ENCODE peak calls at places on chromosome 18, in five cellular contexts. B is endodermal cell, D is fibroblast of lung, Z is heart left ventricle, X is pancreas. F is an unnamed sample.
A peak's percentile ranks its signal among the peaks of the same experiment; 100 is the strongest.

GRCh38 chr18:9506046-9506792 is 30.9 kb downstream of the RALBP1 start:
- DNase-seq in D (peak; percentile 53), X (peak; percentile 10), Z (no peak), B (no peak), F (peak; percentile 14)

GRCh38 chr18:45562567-45563479 is 52.5 kb upstream of the SLC14A2 start:
- DNase-seq in D (no peak), X (no peak), B (no peak), Z (peak; percentile 52), F (peak; percentile 22)

GRCh38 chr18:59049726-59050660 is 89.7 kb upstream of the SEC11C start:
- DNase-seq in X (no peak), B (peak; percentile 65), D (no peak), Z (no peak), F (no peak)

GRCh38 chr18:80137137-80137536 is 28.1 kb downstream of the ADNP2 start:
- DNase-seq in D (no peak), Z (no peak), X (no peak), B (peak; percentile 36), F (no peak)

GRCh38 chr18:65737346-65737745 is 13.5 kb upstream of the CDH7 start:
- DNase-seq in Z (no peak), D (no peak), B (no peak), X (no peak), F (no peak)

GRCh38 chr18:79607361-79607930 is 72.2 kb upstream of the CTDP1 start:
- DNase-seq in Z (peak; percentile 16), X (no peak), D (no peak), B (no peak), F (no peak)

GRCh38 chr18:59665057-59666007 is 31.9 kb downstream of the CCBE1 start:
- DNase-seq in Z (no peak), D (peak; percentile 66), B (no peak), X (no peak), F (no peak)

GRCh38 chr18:32244863-32245262 is 55.0 kb downstream of the MEP1B start:
- DNase-seq in X (no peak), Z (no peak), B (no peak), D (no peak), F (no peak)

GRCh38 chr18:68676913-68677312 is 38.0 kb downstream of the TMX3 start:
- DNase-seq in X (no peak), B (no peak), Z (no peak), D (no peak), F (no peak)

GRCh38 chr18:32372381-32373061 is 98.2 kb downstream of the GAREM1 start:
- DNase-seq in X (peak; percentile 90), D (no peak), Z (no peak), B (no peak), F (no peak)

GRCh38 chr18:76353500-76353899 is 141.5 kb downstream of the ZNF516 start:
- DNase-seq in Z (no peak), B (no peak), X (no peak), D (no peak), F (no peak)

GRCh38 chr18:614193-614592 is 17.4 kb downstream of the CLUL1 start:
- DNase-seq in X (no peak), B (no peak), Z (no peak), D (no peak), F (no peak)

GRCh38 chr18:54888933-54889332 is 60.7 kb downstream of the RAB27B start:
- DNase-seq in Z (no peak), B (no peak), D (peak; percentile 62), X (no peak), F (no peak)

GRCh38 chr18:67477522-67477921 is 39.0 kb downstream of the DSEL start:
- DNase-seq in X (no peak), D (no peak), B (no peak), Z (no peak), F (no peak)

GRCh38 chr18:27278131-27278530 is 93.0 kb upstream of the CHST9 start:
- DNase-seq in B (no peak), X (no peak), Z (no peak), D (no peak), F (no peak)

GRCh38 chr18:13437801-13438506 is 219.4 kb downstream of the LDLRAD4 start:
- DNase-seq in X (no peak), D (no peak), B (no peak), Z (no peak), F (no peak)

GRCh38 chr18:76130845-76131244 is 364.2 kb downstream of the ZNF516 start:
- DNase-seq in X (no peak), D (no peak), Z (no peak), B (no peak), F (no peak)

GRCh38 chr18:64929026-64929425 is 780.1 kb upstream of the LINC00305 start:
- DNase-seq in B (no peak), Z (no peak), X (no peak), D (peak; percentile 59), F (no peak)

GRCh38 chr18:62485684-62486083 is 37.1 kb upstream of the ZCCHC2 start:
- DNase-seq in Z (no peak), X (no peak), D (peak; percentile 87), B (no peak), F (no peak)

GRCh38 chr18:44729631-44730101 is 49.0 kb downstream of the SETBP1 start:
- DNase-seq in X (no peak), B (peak; percentile 75), Z (no peak), D (peak; percentile 84), F (no peak)

GRCh38 chr18:54052259-54052658 is 172.2 kb downstream of the MBD2 start:
- DNase-seq in D (no peak), X (no peak), B (no peak), Z (no peak), F (no peak)

GRCh38 chr18:73199151-73199550 is 331.4 kb upstream of the NETO1 start:
- DNase-seq in X (no peak), B (no peak), D (peak; percentile 50), Z (no peak), F (no peak)

GRCh38 chr18:58807766-58808165 is 56.9 kb upstream of the ZNF532 start:
- DNase-seq in Z (no peak), B (no peak), D (no peak), X (no peak), F (no peak)

GRCh38 chr18:67864677-67865340 is 348.3 kb upstream of the DSEL start:
- DNase-seq in Z (no peak), B (no peak), X (no peak), D (peak; percentile 72), F (no peak)

GRCh38 chr18:11040359-11040758 is 109.0 kb downstream of the PIEZO2 start:
- DNase-seq in B (no peak), Z (no peak), D (no peak), X (no peak), F (no peak)

GRCh38 chr18:46485675-46486200 is 171.3 kb downstream of the LOXHD1 start:
- DNase-seq in D (no peak), Z (no peak), B (peak; percentile 22), X (no peak), F (no peak)

GRCh38 chr18:36780748-36781147 is 48.1 kb downstream of the TPGS2 start:
- DNase-seq in Z (no peak), B (no peak), X (no peak), D (peak; percentile 43), F (no peak)

GRCh38 chr18:9025104-9025838 is 77.2 kb upstream of the NDUFV2 start:
- DNase-seq in Z (no peak), X (no peak), D (peak; percentile 78), B (no peak), F (no peak)

DNA sequence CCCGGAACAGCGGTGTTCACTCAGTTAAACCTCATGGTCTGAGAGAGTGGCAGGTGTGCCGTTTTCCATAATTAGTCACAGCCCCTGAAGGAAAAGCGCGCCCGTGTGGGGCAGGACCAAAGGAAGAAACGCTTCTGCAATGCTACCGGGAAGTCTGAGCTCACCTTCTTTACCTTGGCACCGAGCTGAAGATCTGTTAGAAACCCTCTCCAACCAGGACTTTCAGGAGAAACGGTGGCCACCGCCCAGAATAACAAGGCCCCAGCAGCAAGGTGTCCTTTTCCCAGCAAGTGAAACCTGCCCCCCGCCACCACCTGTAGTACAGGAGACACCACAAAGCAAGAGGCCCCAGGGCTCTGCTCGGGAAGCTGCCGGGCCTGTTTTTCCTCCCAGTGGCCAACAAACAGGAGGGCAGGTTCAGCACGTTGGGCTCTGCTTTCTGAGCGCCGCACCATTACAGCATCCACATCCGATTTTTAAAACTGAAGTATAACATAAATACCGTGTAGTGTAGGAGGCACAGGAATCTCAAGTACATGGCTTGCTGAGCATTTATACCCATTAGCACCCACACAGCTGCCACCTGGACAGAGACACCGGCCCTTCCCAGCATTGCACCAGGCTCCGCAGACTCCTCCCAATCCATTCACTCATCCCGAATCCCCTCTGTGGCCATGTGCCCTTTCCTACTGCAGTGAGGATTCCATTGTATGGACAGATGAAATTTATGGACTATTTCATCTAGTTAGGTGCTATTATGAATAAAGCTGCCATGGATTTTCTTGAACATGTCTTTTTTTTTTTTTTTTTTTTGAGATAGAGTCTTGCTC is 121.8 kb upstream of the RIOK3 start:
- DNase-seq in X (peak; percentile 89), D (no peak), Z (no peak), B (peak; percentile 80), F (no peak)
- H3K4me3 ChIP-seq in X (no peak overlapping the region), D (no peak overlapping the region), Z (no peak overlapping the region), B (no peak overlapping the region), F (no peak overlapping the region)

GRCh38 chr18:5413447-5413846 is 117.9 kb upstream of the ZBTB14 start:
- DNase-seq in X (no peak), D (no peak), B (no peak), Z (no peak), F (no peak)
- H3K4me3 ChIP-seq in X (no peak overlapping the region), D (no peak overlapping the region), B (no peak overlapping the region), Z (no peak overlapping the region), F (no peak overlapping the region)

GRCh38 chr18:3100498-3101132 is 87.7 kb upstream of the LPIN2 start:
- DNase-seq in B (no peak), Z (no peak), X (no peak), D (no peak), F (no peak)

GRCh38 chr18:3099327-3099726 is 86.4 kb upstream of the LPIN2 start:
- DNase-seq in B (no peak), Z (no peak), X (no peak), D (no peak), F (no peak)

GRCh38 chr18:3107740-3108151 is 94.8 kb upstream of the LPIN2 start:
- DNase-seq in B (no peak), D (no peak), Z (no peak), X (no peak), F (no peak)

GRCh38 chr18:3104190-3105054 is 91.5 kb upstream of the LPIN2 start:
- DNase-seq in X (no peak), B (no peak), Z (no peak), D (peak; percentile 72), F (no peak)

GRCh38 chr18:3103576-3103975 is 90.6 kb upstream of the LPIN2 start:
- DNase-seq in X (no peak), B (no peak), Z (no peak), D (no peak), F (no peak)
- H3K4me3 ChIP-seq in X (no peak overlapping the region), B (no peak overlapping the region), Z (no peak overlapping the region), D (no peak overlapping the region), F (no peak overlapping the region)

DNA sequence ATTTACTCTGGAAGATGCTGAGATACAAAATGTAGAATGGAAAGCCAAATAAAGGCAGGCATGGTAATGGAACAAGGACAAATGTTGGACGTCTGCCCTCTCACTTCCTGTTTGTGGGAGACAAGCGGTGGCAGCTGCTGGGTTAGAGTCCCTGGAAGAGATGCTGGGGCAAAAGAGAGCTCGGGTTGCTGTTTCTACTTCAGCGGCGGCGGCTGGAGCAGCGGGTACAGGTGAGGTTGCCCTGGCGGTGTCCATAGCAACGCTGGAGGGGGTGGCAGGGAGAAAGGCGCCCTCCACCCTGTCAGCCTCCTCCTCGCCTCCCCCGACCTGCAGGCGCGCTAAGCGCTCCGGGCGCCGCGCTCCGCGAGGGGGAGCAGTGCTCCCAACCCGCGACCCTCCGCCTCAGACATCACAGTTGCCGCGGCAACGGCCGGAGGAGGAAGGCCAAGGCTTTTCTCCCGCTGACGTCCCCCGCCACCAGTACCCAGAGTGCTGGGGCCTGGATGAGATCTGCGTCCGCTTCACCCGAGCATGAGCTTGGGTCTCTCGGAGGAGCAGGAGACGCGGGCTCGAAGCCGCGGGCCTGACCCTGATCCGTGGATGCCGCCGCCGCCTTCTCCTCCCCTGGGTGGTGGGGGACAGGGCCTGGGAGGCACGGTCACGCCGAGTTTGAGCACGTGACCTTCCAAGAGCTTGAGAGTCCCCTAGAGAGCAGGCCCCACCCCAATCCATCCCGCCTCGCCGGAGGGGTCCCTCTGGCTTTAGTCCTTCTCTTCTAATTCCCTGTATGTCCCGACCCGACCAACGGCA is 65.6 kb downstream of the NOL4 start:
- DNase-seq in B (peak; percentile 96), Z (no peak), X (peak; percentile 17), D (peak; percentile 62), F (peak; percentile 3)
- H3K4me3 ChIP-seq in B (peak overlapping the region; percentile 60), Z (peak overlapping the region; percentile 36), X (peak overlapping the region; percentile 25), D (peak overlapping the region; percentile 56), F (peak overlapping the region; percentile 15)